ENCODE peak calls at places on chromosomes 7 and 10, in four cellular contexts. O is HCT116, C is K562, W is GM12878. M is an unnamed sample.

GRCh38 chr10:78974409-78975317 is 94.1 kb upstream of the ZMIZ1 start:
- DNase-seq in O (peak; percentile 47), C (peak; percentile 81), W (no peak), M (peak; percentile 76)

GRCh38 chr10:71981024-71981867 is 17.1 kb downstream of the CHST3 start:
- DNase-seq in O (no peak), C (no peak), W (peak; percentile 44), M (peak; percentile 90)

GRCh38 chr7:129777195-129777844 is 165.8 kb downstream of the NRF1 start:
- DNase-seq in O (no peak), C (no peak), W (no peak), M (no peak)

GRCh38 chr7:51123322-51124021 is 193.1 kb downstream of the COBL start:
- DNase-seq in O (peak; percentile 26), C (no peak), W (no peak), M (no peak)

GRCh38 chr10:23885853-23886252 is 323.1 kb upstream of the KIAA1217 start:
- DNase-seq in O (no peak), C (no peak), W (no peak), M (no peak)

GRCh38 chr7:7181519-7182155 is 707 bp upstream of the C1GALT1 start:
- DNase-seq in O (peak; percentile 32), C (peak; percentile 75), W (peak; percentile 68), M (peak; percentile 75)

GRCh38 chr7:91557789-91558396 is 293.7 kb downstream of the FZD1 start:
- DNase-seq in O (peak; percentile 78), C (no peak), W (peak; percentile 1), M (peak; percentile 27)

GRCh38 chr7:96219382-96220130 is 102.3 kb downstream of the SLC25A13 start:
- DNase-seq in O (peak; percentile 22), C (no peak), W (no peak), M (no peak)

GRCh38 chr7:52500796-52501195 is 534.6 kb upstream of the POM121L12 start:
- DNase-seq in O (no peak), C (no peak), W (no peak), M (no peak)

GRCh38 chr10:113004219-113004618 is 54.2 kb downstream of the TCF7L2 start:
- DNase-seq in O (no peak), C (no peak), W (no peak), M (no peak)

GRCh38 chr7:71271203-71271602 is 139.3 kb downstream of the GALNT17 start:
- DNase-seq in O (no peak), C (no peak), W (no peak), M (no peak)

GRCh38 chr7:25656581-25657026 is 428.3 kb upstream of the NPVF start:
- DNase-seq in O (no peak), C (no peak), W (no peak), M (no peak)

GRCh38 chr7:11237742-11238141 is 264.1 kb downstream of the PHF14 start:
- DNase-seq in O (no peak), C (no peak), W (no peak), M (no peak)

GRCh38 chr10:84317174-84317573 is 11.2 kb upstream of the CCSER2 start:
- DNase-seq in O (no peak), C (no peak), W (no peak), M (no peak)

GRCh38 chr10:93992400-93993030 is 1.2 kb upstream of the PLCE1 start:
- DNase-seq in O (no peak), C (no peak), W (no peak), M (no peak)

GRCh38 chr10:95867866-95868265 is 39.9 kb upstream of the CC2D2B start:
- DNase-seq in O (no peak), C (no peak), W (no peak), M (no peak)

GRCh38 chr10:110918269-110918632 is 729 bp downstream of the BBIP1 start:
- DNase-seq in O (peak; percentile 93), C (peak; percentile 90), W (peak; percentile 63), M (peak; percentile 87)

GRCh38 chr7:2190531-2190930 is 42.2 kb downstream of the MAD1L1 start:
- DNase-seq in O (no peak), C (no peak), W (no peak), M (no peak)

GRCh38 chr7:128890306-128891109 is 20.0 kb downstream of the KCP start:
- DNase-seq in O (no peak), C (no peak), W (no peak), M (no peak)

GRCh38 chr7:21912305-21912704 is 33.4 kb downstream of the CDCA7L start:
- DNase-seq in O (no peak), C (no peak), W (no peak), M (no peak)

GRCh38 chr10:26737730-26738129 is 40.2 kb downstream of the PDSS1 start:
- DNase-seq in O (no peak), C (no peak), W (peak; percentile 95), M (no peak)

GRCh38 chr7:130087364-130087763 is 17.0 kb downstream of the KLHDC10 start:
- DNase-seq in O (no peak), C (no peak), W (no peak), M (no peak)

GRCh38 chr7:43674559-43675436 is 54.5 kb downstream of the COA1 start:
- DNase-seq in O (peak; percentile 82), C (peak; percentile 47), W (no peak), M (peak; percentile 92)

GRCh38 chr7:114911411-114911810 is 10.5 kb upstream of the MDFIC start:
- DNase-seq in O (no peak), C (no peak), W (no peak), M (no peak)

GRCh38 chr10:64086083-64086772 is 565.0 kb downstream of the REEP3 start:
- DNase-seq in O (no peak), C (no peak), W (no peak), M (no peak)

GRCh38 chr10:75401569-75402485 is at the start of gene ZNF503:
- DNase-seq in O (peak; percentile 94), C (peak; percentile 71), W (peak; percentile 27), M (peak; percentile 98)

GRCh38 chr7:148337166-148337565 is 253.4 kb upstream of the C7orf33 start:
- DNase-seq in O (no peak), C (no peak), W (no peak), M (no peak)

GRCh38 chr7:90298145-90299038 is 22.7 kb downstream of the FAM237B start:
- DNase-seq in O (peak; percentile 29), C (peak; percentile 52), W (no peak), M (peak; percentile 54)

GRCh38 chr10:131839351-131839750 is 61.5 kb upstream of the PPP2R2D start:
- DNase-seq in O (no peak), C (no peak), W (no peak), M (no peak)
- TF ChIP-seq JUND in O (no peak), C (no peak), W (no peak), M (no peak)

GRCh38 chr7:103129702-103130557 is 19.0 kb downstream of the NAPEPLD start:
- DNase-seq in O (no peak), C (no peak), W (no peak), M (no peak)

GRCh38 chr7:103134866-103135554 is 13.9 kb downstream of the NAPEPLD start:
- DNase-seq in O (no peak), C (no peak), W (no peak), M (no peak)

GRCh38 chr7:103127006-103127405 is 21.9 kb downstream of the NAPEPLD start:
- DNase-seq in O (no peak), C (no peak), W (no peak), M (no peak)

GRCh38 chr7:103132995-103133688 is 15.8 kb downstream of the NAPEPLD start:
- DNase-seq in O (no peak), C (no peak), W (no peak), M (no peak)

GRCh38 chr7:103131225-103131624 is 17.7 kb downstream of the NAPEPLD start:
- DNase-seq in O (no peak), C (no peak), W (no peak), M (no peak)
- TF ChIP-seq JUND in O (no peak), C (no peak), W (no peak), M (no peak)

GRCh38 chr10:122445904-122446303 is 8.5 kb upstream of the ARMS2 start:
- DNase-seq in O (no peak), C (no peak), W (no peak), M (no peak)

GRCh38 chr10:122449153-122449552 is 5.3 kb upstream of the ARMS2 start:
- DNase-seq in O (no peak), C (no peak), W (no peak), M (no peak)

GRCh38 chr10:122445469-122445868 is 9.0 kb upstream of the ARMS2 start:
- DNase-seq in O (no peak), C (no peak), W (no peak), M (no peak)

GRCh38 chr10:122448600-122448999 is 5.9 kb upstream of the ARMS2 start:
- DNase-seq in O (no peak), C (no peak), W (no peak), M (no peak)

GRCh38 chr10:122446668-122447410 is 7.6 kb upstream of the ARMS2 start:
- DNase-seq in O (peak; percentile 36), C (peak; percentile 7), W (no peak), M (no peak)
- TF ChIP-seq JUND in O (no peak), C (no peak), W (no peak), M (no peak)

DNA sequence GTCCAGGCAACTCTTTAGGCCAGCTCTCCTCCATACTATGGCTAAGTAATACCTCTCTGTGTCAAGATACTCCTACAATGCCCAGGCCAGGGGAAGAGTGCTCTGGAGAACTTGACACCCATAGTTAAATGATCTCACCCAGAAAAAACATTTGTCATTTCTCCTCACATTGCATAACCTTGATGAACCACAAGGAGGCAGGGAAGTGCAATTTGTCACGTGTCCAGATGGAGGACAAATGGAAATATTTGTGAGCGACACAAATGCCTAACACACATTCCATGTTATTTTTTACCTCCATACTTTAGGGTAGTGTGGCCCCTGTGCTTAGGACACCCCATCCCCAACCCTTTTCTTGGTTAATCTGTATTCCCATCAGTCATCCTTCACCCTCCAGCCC is 78.3 kb downstream of the HTR7 start:
- DNase-seq in O (peak; percentile 8), C (peak; percentile 24), W (no peak), M (peak; percentile 13)
- TF ChIP-seq JUND in O (no peak), C (no peak), W (no peak), M (no peak)

GRCh38 chr7:38686888-38687287 is 55.7 kb upstream of the AMPH start:
- DNase-seq in O (no peak), C (no peak), W (no peak), M (no peak)
- TF ChIP-seq JUND in O (no peak), C (no peak), W (no peak), M (no peak)

GRCh38 chr7:27704407-27705199 is 35.4 kb upstream of the TAX1BP1 start:
- DNase-seq in O (no peak), C (no peak), W (no peak), M (no peak)

GRCh38 chr7:27708485-27708884 is 31.5 kb upstream of the TAX1BP1 start:
- DNase-seq in O (no peak), C (no peak), W (no peak), M (no peak)

GRCh38 chr7:27705200-27705594 is 34.8 kb upstream of the TAX1BP1 start:
- DNase-seq in O (no peak), C (no peak), W (no peak), M (no peak)

GRCh38 chr7:27712217-27712616 is 27.7 kb upstream of the TAX1BP1 start:
- DNase-seq in O (no peak), C (no peak), W (no peak), M (no peak)

GRCh38 chr7:27709137-27710075 is 30.6 kb upstream of the TAX1BP1 start:
- DNase-seq in O (no peak), C (no peak), W (no peak), M (no peak)
- TF ChIP-seq JUND in O (no peak), C (no peak), W (no peak), M (no peak)

M was measured in HepG2.